ENCODE peak calls at places on chromosome 1, in seven cellular contexts. J is K562, Q is SK-N-SH, F is HepG2, H is GM12878, R is HCT116, O is H1. B is an unnamed sample.

GRCh38 chr1:63775418-63776127 is 1.8 kb downstream of the ROR1 start:
- DNase-seq in J (no peak), Q (peak; percentile 19), F (no peak), H (no peak), R (no peak), O (no peak), B (no peak)

GRCh38 chr1:147612366-147612765 is 58.0 kb downstream of the ACP6 start:
- DNase-seq in J (no peak), Q (no peak), F (peak; percentile 88), H (no peak), R (no peak), O (no peak), B (peak; percentile 89)

GRCh38 chr1:175648927-175649326 is 94.5 kb downstream of the TNR start:
- DNase-seq in J (no peak), Q (no peak), F (no peak), H (no peak), R (no peak), O (no peak), B (no peak)

GRCh38 chr1:19375621-19376020 is 63.5 kb downstream of the SLC66A1 start:
- DNase-seq in J (no peak), Q (no peak), F (no peak), H (no peak), R (no peak), O (no peak), B (no peak)

GRCh38 chr1:67535474-67535873 is 105.3 kb upstream of the SERBP1 start:
- DNase-seq in J (peak; percentile 87), Q (peak; percentile 69), F (peak; percentile 80), H (peak; percentile 9), R (peak; percentile 69), O (peak; percentile 41), B (peak; percentile 11)

GRCh38 chr1:68339505-68339904 is 107.2 kb upstream of the WLS start:
- DNase-seq in J (no peak), Q (no peak), F (no peak), H (no peak), R (no peak), O (no peak), B (no peak)

GRCh38 chr1:18764362-18764761 is 95.1 kb downstream of the TAS1R2 start:
- DNase-seq in J (no peak), Q (no peak), F (no peak), H (no peak), R (no peak), O (no peak), B (no peak)

GRCh38 chr1:200907611-200908097 is 13.0 kb downstream of the INAVA start:
- DNase-seq in J (no peak), Q (no peak), F (peak; percentile 90), H (peak; percentile 67), R (no peak), O (no peak), B (no peak)

GRCh38 chr1:227543283-227544066 is 19.9 kb upstream of the ZNF678 start:
- DNase-seq in J (no peak), Q (peak; percentile 20), F (no peak), H (no peak), R (no peak), O (no peak), B (no peak)

GRCh38 chr1:97145321-97145956 is 423.9 kb downstream of the PTBP2 start:
- DNase-seq in J (no peak), Q (no peak), F (no peak), H (no peak), R (no peak), O (no peak), B (no peak)

GRCh38 chr1:7479544-7479943 is 291.6 kb upstream of the VAMP3 start:
- DNase-seq in J (no peak), Q (no peak), F (no peak), H (no peak), R (no peak), O (no peak), B (no peak)

GRCh38 chr1:81801032-81801833 is 499 bp downstream of the ADGRL2 start:
- DNase-seq in J (no peak), Q (peak; percentile 83), F (peak; percentile 59), H (no peak), R (no peak), O (no peak), B (peak; percentile 56)

GRCh38 chr1:61338899-61339298 is 256.5 kb downstream of the NFIA start:
- DNase-seq in J (no peak), Q (no peak), F (peak; percentile 82), H (no peak), R (no peak), O (no peak), B (no peak)

GRCh38 chr1:2104621-2105427 is 54.6 kb downstream of the PRKCZ start:
- DNase-seq in J (no peak), Q (peak; percentile 67), F (peak; percentile 92), H (no peak), R (no peak), O (no peak), B (no peak)

GRCh38 chr1:183139281-183139942 is 46.7 kb upstream of the LAMC2 start:
- DNase-seq in J (no peak), Q (no peak), F (peak; percentile 74), H (no peak), R (no peak), O (no peak), B (no peak)

GRCh38 chr1:232868793-232869491 is 63.7 kb downstream of the MAP10 start:
- DNase-seq in J (no peak), Q (peak; percentile 73), F (no peak), H (no peak), R (peak; percentile 45), O (no peak), B (peak; percentile 95)

GRCh38 chr1:201295861-201296260 is 12.6 kb downstream of the PKP1 start:
- DNase-seq in J (no peak), Q (no peak), F (no peak), H (no peak), R (no peak), O (no peak), B (no peak)

GRCh38 chr1:234997201-234998173 is 131.2 kb downstream of the TOMM20 start:
- DNase-seq in J (no peak), Q (peak; percentile 69), F (peak; percentile 94), H (no peak), R (peak; percentile 97), O (no peak), B (peak; percentile 79)

GRCh38 chr1:37945743-37946702 is 830 bp downstream of the INPP5B start:
- DNase-seq in J (peak; percentile 91), Q (peak; percentile 59), F (peak; percentile 55), H (no peak), R (no peak), O (no peak), B (no peak)

GRCh38 chr1:20058531-20058930 is 11.5 kb upstream of the PLA2G5 start:
- DNase-seq in J (no peak), Q (no peak), F (no peak), H (no peak), R (no peak), O (no peak), B (no peak)

GRCh38 chr1:234929369-234929768 is 199.3 kb downstream of the TOMM20 start:
- DNase-seq in J (no peak), Q (no peak), F (no peak), H (no peak), R (no peak), O (no peak), B (no peak)

GRCh38 chr1:31642366-31642765 is 2.3 kb downstream of the PEF1 start:
- DNase-seq in J (no peak), Q (no peak), F (no peak), H (no peak), R (no peak), O (no peak), B (no peak)

GRCh38 chr1:31640179-31640578 is 4.5 kb downstream of the PEF1 start:
- DNase-seq in J (no peak), Q (no peak), F (no peak), H (no peak), R (no peak), O (no peak), B (no peak)

GRCh38 chr1:31639543-31639942 is 5.1 kb downstream of the PEF1 start:
- DNase-seq in J (no peak), Q (no peak), F (no peak), H (no peak), R (no peak), O (no peak), B (no peak)

GRCh38 chr1:31640964-31641363 is 3.7 kb downstream of the PEF1 start:
- DNase-seq in J (no peak), Q (no peak), F (no peak), H (no peak), R (no peak), O (no peak), B (no peak)

GRCh38 chr1:31637915-31638673 is 6.6 kb downstream of the PEF1 start:
- DNase-seq in J (no peak), Q (no peak), F (no peak), H (peak; percentile 13), R (no peak), O (no peak), B (no peak)
- TF ChIP-seq JUND in J (no peak), Q (no peak), F (no peak), H (no peak), R (no peak), O (no peak), B (no peak)

GRCh38 chr1:180218806-180219765 is 11.0 kb upstream of the LHX4 start:
- DNase-seq in J (no peak), Q (no peak), F (no peak), H (no peak), R (no peak), O (no peak), B (no peak)
- TF ChIP-seq JUND in J (no peak), Q (no peak), F (no peak), H (no peak), R (no peak), O (no peak), B (no peak)

DNA sequence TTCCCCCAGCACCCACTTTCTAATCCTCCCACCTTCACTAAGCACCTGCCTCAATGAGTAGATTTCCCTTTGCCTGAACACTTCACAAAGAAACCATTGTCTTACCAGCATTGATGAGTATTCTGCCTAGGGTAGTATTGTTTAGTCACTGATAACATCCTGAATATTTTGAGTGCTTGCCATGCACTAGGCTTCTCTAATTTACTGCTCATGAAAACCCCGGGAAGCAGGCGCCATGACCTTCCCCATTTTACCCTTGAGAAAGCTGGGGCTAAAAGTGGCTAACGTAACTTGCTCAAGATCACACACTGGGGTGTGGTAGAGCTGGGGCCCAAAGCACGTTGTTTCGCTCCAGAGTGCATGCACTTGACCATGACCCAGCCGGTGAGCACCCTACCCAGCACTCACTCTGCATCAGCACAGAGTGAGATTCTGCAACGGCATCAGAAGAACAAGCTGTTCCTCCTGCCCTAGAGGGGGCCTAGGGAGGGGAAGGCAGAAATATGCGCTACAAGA is 10.6 kb upstream of the F3 start:
- DNase-seq in J (no peak), Q (no peak), F (peak; percentile 73), H (no peak), R (no peak), O (no peak), B (no peak)
- TF ChIP-seq JUND in J (no peak), Q (no peak), F (no peak), H (no peak), R (peak; percentile 16), O (no peak), B (no peak)

DNA sequence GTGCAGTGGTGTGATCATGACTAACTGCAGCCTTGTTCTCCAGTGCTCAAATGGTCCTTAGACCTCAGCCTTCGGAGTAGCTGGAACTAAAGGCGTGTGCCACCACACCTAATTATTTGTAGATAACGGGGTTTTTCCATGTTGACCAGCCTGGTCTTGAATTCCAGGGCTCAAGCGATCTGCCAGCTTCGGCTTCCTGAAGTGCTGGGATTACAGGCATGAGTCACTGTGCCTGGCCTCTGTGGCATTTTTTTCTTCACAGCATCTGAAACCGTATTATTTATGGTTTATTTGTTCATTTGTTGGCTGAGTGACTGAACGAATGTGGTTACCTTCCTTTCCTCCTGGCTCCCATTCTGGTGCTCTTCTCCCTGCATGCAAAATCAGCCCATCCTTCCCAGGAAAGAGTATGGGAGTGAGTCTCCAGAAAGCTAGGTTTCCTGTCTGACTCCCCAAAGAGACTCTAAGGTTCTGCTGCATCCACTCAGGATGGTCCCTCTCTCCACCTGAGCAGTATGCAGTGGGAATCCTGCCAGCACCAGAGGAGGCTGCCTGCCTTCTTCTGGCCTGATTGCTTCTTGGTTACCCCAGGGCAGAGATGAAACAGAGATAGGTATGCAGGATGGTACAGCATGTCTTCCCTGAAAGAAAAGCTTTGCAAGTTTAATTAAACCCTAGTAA is 155.0 kb upstream of the BEND5 start:
- DNase-seq in J (no peak), Q (no peak), F (no peak), H (no peak), R (no peak), O (no peak), B (no peak)
- TF ChIP-seq JUND in J (no peak), Q (peak; percentile 90), F (no peak), H (no peak), R (no peak), O (no peak), B (no peak)